ENCODE peak calls at places on chromosomes 7 and 10, in eight cellular contexts. X is cardiac muscle cell; E is NCI-H1417; M is NCI-H2029 treated with DMSO at 0.1 percent for 48 hours; H is stimulated activated naive CD8-positive, alpha-beta T cell treated with anti-CD3 and anti-CD28 coated beads, Interleukin-15, amount 100 ng/mL, for 72 hours; A is A549; W is GM18507; Z is activated CD4-positive, alpha-beta T cell treated with anti-CD3 and anti-CD28 coated beads for 4 hours. N is an unnamed sample.

GRCh38 chr7:17617380-17617779 is 318.9 kb downstream of the AHR start:
- DNase-seq in W (no peak), Z (no peak), A (no peak), X (no peak), M (no peak), H (no peak), E (no peak), N (no peak)

GRCh38 chr10:60032723-60033122 is 126.4 kb upstream of the CCDC6 start:
- DNase-seq in Z (peak; percentile 29), H (peak; percentile 36), A (peak; percentile 35), X (peak; percentile 7), W (peak; percentile 17), E (peak; percentile 65), M (peak; percentile 23), N (peak; percentile 31)

GRCh38 chr7:134452419-134452827 is 6.5 kb downstream of the AKR1B1 start:
- DNase-seq in W (no peak), M (no peak), E (no peak), X (no peak), H (no peak), A (no peak), Z (no peak), N (no peak)

GRCh38 chr10:7046615-7047014 is 364.2 kb downstream of the SFMBT2 start:
- DNase-seq in X (no peak), E (no peak), Z (no peak), W (no peak), A (no peak), H (no peak), M (no peak), N (no peak)

GRCh38 chr10:67659497-67659896 is 36.5 kb downstream of the CTNNA3 start:
- DNase-seq in M (no peak), W (no peak), E (no peak), A (no peak), X (peak; percentile 40), H (no peak), Z (no peak), N (no peak)

GRCh38 chr7:135877799-135878198 is 99.4 kb downstream of the MTPN start:
- DNase-seq in M (no peak), H (no peak), W (no peak), X (no peak), Z (no peak), E (peak; percentile 87), A (no peak), N (no peak)

GRCh38 chr10:36725581-36726520 is 399.5 kb upstream of the ANKRD30A start:
- DNase-seq in W (no peak), M (peak; percentile 30), H (no peak), E (peak; percentile 7), Z (no peak), A (peak; percentile 44), X (peak; percentile 73), N (no peak)

GRCh38 chr7:154442939-154443338 is 390.7 kb downstream of the DPP6 start:
- DNase-seq in H (no peak), W (no peak), E (no peak), X (no peak), M (no peak), Z (no peak), A (no peak), N (no peak)

GRCh38 chr10:121526801-121527221 is 71.4 kb downstream of the FGFR2 start:
- DNase-seq in Z (no peak), A (no peak), X (no peak), H (no peak), W (no peak), M (no peak), E (peak; percentile 32), N (no peak)

GRCh38 chr7:151128716-151129115 is 38.8 kb downstream of the GBX1 start:
- DNase-seq in X (no peak), M (no peak), H (no peak), W (no peak), A (no peak), Z (no peak), E (no peak), N (no peak)

GRCh38 chr10:84156768-84157167 is 16.8 kb upstream of the GPR15LG start:
- DNase-seq in Z (peak; percentile 31), W (no peak), A (no peak), H (peak; percentile 71), E (no peak), X (no peak), M (no peak), N (peak; percentile 67)

GRCh38 chr10:90181251-90181691 is 479.9 kb downstream of the KIF20B start:
- DNase-seq in A (no peak), X (no peak), M (no peak), E (peak; percentile 4), H (no peak), W (no peak), Z (no peak), N (no peak)

GRCh38 chr10:24435374-24435773 is 226.4 kb downstream of the KIAA1217 start:
- DNase-seq in W (no peak), Z (no peak), E (no peak), A (no peak), H (no peak), M (no peak), X (no peak), N (no peak)

GRCh38 chr7:2541291-2542010 is 13.9 kb downstream of the BRAT1 start:
- DNase-seq in M (no peak), Z (no peak), H (no peak), W (no peak), E (no peak), A (no peak), X (no peak), N (no peak)

GRCh38 chr10:44362866-44363711 is 21.8 kb downstream of the CXCL12 start:
- DNase-seq in X (no peak), W (no peak), A (no peak), M (no peak), H (no peak), E (no peak), Z (no peak), N (no peak)

GRCh38 chr7:98654524-98655272 is 37.6 kb downstream of the NPTX2 start:
- DNase-seq in E (no peak), W (no peak), Z (no peak), A (no peak), M (no peak), H (no peak), X (no peak), N (no peak)

GRCh38 chr10:132991706-132992432 is 49.5 kb upstream of the CFAP46 start:
- DNase-seq in W (no peak), M (no peak), E (no peak), X (no peak), A (no peak), H (no peak), Z (no peak), N (no peak)

GRCh38 chr10:15797346-15797745 is 63.0 kb downstream of the MINDY3 start:
- DNase-seq in X (no peak), W (no peak), Z (no peak), M (no peak), A (no peak), E (no peak), H (no peak), N (no peak)

GRCh38 chr10:44880090-44880715 is 30.9 kb upstream of the TMEM72 start:
- DNase-seq in Z (no peak), X (no peak), H (no peak), A (no peak), M (no peak), W (no peak), E (no peak), N (no peak)

GRCh38 chr7:1081931-1082401 is 5.9 kb upstream of the GPER1 start:
- DNase-seq in X (no peak), Z (no peak), H (no peak), E (peak; percentile 90), A (no peak), W (no peak), M (peak; percentile 46), N (no peak)

GRCh38 chr10:79947787-79948424 is 999 bp downstream of the SFTPD start:
- DNase-seq in Z (no peak), E (no peak), W (no peak), M (no peak), A (no peak), X (no peak), H (no peak), N (no peak)

GRCh38 chr10:132986076-132986475 is 43.7 kb upstream of the CFAP46 start:
- DNase-seq in E (no peak), Z (no peak), H (no peak), M (no peak), X (no peak), W (no peak), A (no peak), N (no peak)

GRCh38 chr7:79405368-79405767 is 48.1 kb downstream of the MAGI2 start:
- DNase-seq in A (no peak), M (no peak), Z (no peak), X (no peak), H (no peak), W (no peak), E (no peak), N (no peak)

GRCh38 chr7:140654661-140655060 is 14.0 kb upstream of the DENND2A start:
- DNase-seq in A (no peak), E (no peak), M (no peak), Z (no peak), W (no peak), X (no peak), H (no peak), N (no peak)